ENCODE peak calls at places on chromosomes 3 and 15, in six cellular contexts. A, T, L, M, G and S are unnamed samples.

GRCh38 chr3:190005343-190006113 is 115.2 kb downstream of the P3H2 start:
- DNase-seq in A (no peak), T (no peak), L (no peak), M (no peak), G (no peak), S (no peak)

GRCh38 chr3:33355611-33356010 is 78.4 kb downstream of the FBXL2 start:
- DNase-seq in A (no peak), T (no peak), L (no peak), M (no peak), G (no peak), S (no peak)

GRCh38 chr15:72141171-72142084 is 23.2 kb downstream of the SENP8 start:
- DNase-seq in A (no peak), T (no peak), L (no peak), M (peak), G (no peak), S (no peak)

GRCh38 chr3:127277591-127277990 is 10.3 kb downstream of the PRR20G start:
- DNase-seq in A (no peak), T (no peak), L (no peak), M (no peak), G (no peak), S (no peak)

GRCh38 chr3:170741756-170742530 is 128.1 kb downstream of the RPL22L1 start:
- DNase-seq in A (no peak), T (no peak), L (no peak), M (no peak), G (no peak), S (no peak)

GRCh38 chr3:193403307-193403706 is 24.8 kb upstream of the ATP13A5 start:
- DNase-seq in A (no peak), T (no peak), L (no peak), M (no peak), G (no peak), S (no peak)

GRCh38 chr3:19866751-19867347 is 67.2 kb downstream of the EFHB start:
- DNase-seq in A (no peak), T (no peak), L (peak), M (peak), G (peak), S (no peak)

GRCh38 chr15:91268510-91268909 is 168.5 kb downstream of the SV2B start:
- DNase-seq in A (no peak), T (no peak), L (peak), M (no peak), G (peak), S (no peak)

GRCh38 chr15:49918106-49918505 is 200.9 kb downstream of the ATP8B4 start:
- DNase-seq in A (no peak), T (no peak), L (no peak), M (no peak), G (no peak), S (no peak)

GRCh38 chr15:69758810-69759410 is 306.3 kb downstream of the RPLP1 start:
- DNase-seq in A (peak), T (peak), L (no peak), M (peak), G (peak), S (no peak)

GRCh38 chr3:31196881-31197364 is 302.5 kb upstream of the GADL1 start:
- DNase-seq in A (no peak), T (no peak), L (no peak), M (no peak), G (no peak), S (no peak)

GRCh38 chr15:87038404-87038803 is 958.7 kb downstream of the AGBL1 start:
- DNase-seq in A (no peak), T (no peak), L (peak), M (no peak), G (no peak), S (no peak)

GRCh38 chr15:93982226-93982641 is 249.1 kb upstream of the MCTP2 start:
- DNase-seq in A (no peak), T (no peak), L (no peak), M (no peak), G (no peak), S (no peak)

GRCh38 chr3:171986208-171986607 is 53.2 kb upstream of the FNDC3B start:
- DNase-seq in A (no peak), T (no peak), L (no peak), M (no peak), G (no peak), S (no peak)

GRCh38 chr3:187456268-187456667 is 88.1 kb downstream of the RTP4 start:
- DNase-seq in A (no peak), T (no peak), L (no peak), M (no peak), G (no peak), S (no peak)

GRCh38 chr3:115922681-115923347 is 299.5 kb downstream of the GAP43 start:
- DNase-seq in A (no peak), T (no peak), L (peak), M (no peak), G (no peak), S (no peak)

GRCh38 chr3:52041118-52041847 is 15.1 kb downstream of the DUSP7 start:
- DNase-seq in A (no peak), T (no peak), L (no peak), M (no peak), G (no peak), S (no peak)

GRCh38 chr15:101013151-101013550 is 94.0 kb downstream of the LRRK1 start:
- DNase-seq in A (no peak), T (no peak), L (no peak), M (no peak), G (peak), S (no peak)

GRCh38 chr3:116285781-116286180 is 159.5 kb downstream of the LSAMP start:
- DNase-seq in A (no peak), T (no peak), L (no peak), M (no peak), G (no peak), S (no peak)

GRCh38 chr3:50604628-50605588 is 6.7 kb downstream of the CISH start:
- DNase-seq in A (no peak), T (no peak), L (no peak), M (no peak), G (no peak), S (peak)

GRCh38 chr3:185813205-185813604 is 11.6 kb downstream of the IGF2BP2 start:
- DNase-seq in A (no peak), T (no peak), L (no peak), M (no peak), G (no peak), S (no peak)

GRCh38 chr3:151330899-151331298 is 1.6 kb upstream of the P2RY13 start:
- DNase-seq in A (no peak), T (no peak), L (no peak), M (no peak), G (no peak), S (no peak)

GRCh38 chr3:132288357-132288756 is 28.9 kb upstream of the ACP3 start:
- DNase-seq in A (no peak), T (no peak), L (no peak), M (no peak), G (no peak), S (no peak)

GRCh38 chr3:20511863-20512262 is 325.9 kb upstream of the SGO1 start:
- DNase-seq in A (no peak), T (no peak), L (peak), M (no peak), G (no peak), S (no peak)

GRCh38 chr3:10928961-10929471 is 63.5 kb upstream of the SLC6A1 start:
- DNase-seq in A (no peak), T (no peak), L (no peak), M (no peak), G (no peak), S (no peak)

GRCh38 chr3:123667784-123668183 is 82.9 kb upstream of the HACD2 start:
- DNase-seq in A (no peak), T (no peak), L (no peak), M (peak), G (no peak), S (no peak)

GRCh38 chr3:51942603-51943450 is 664 bp downstream of the PARP3 start:
- DNase-seq in A (peak), T (peak), L (no peak), M (peak), G (peak), S (no peak)

GRCh38 chr15:40252438-40253178 is 13.7 kb downstream of the PAK6 start:
- DNase-seq in A (no peak), T (no peak), L (no peak), M (peak), G (no peak), S (no peak)

GRCh38 chr3:171908731-171909130 is 65.6 kb downstream of the TMEM212 start:
- DNase-seq in A (no peak), T (no peak), L (no peak), M (no peak), G (no peak), S (no peak)

GRCh38 chr3:123375014-123375940 is 73.6 kb downstream of the ADCY5 start:
- DNase-seq in A (no peak), T (no peak), L (no peak), M (no peak), G (no peak), S (no peak)

GRCh38 chr15:73751896-73752816 is 995 bp downstream of the INSYN1 start:
- DNase-seq in A (no peak), T (no peak), L (peak), M (no peak), G (no peak), S (no peak)

GRCh38 chr3:150956376-150956775 is 16.2 kb downstream of the CLRN1 start:
- DNase-seq in A (no peak), T (no peak), L (no peak), M (no peak), G (no peak), S (no peak)

GRCh38 chr15:70093481-70094309 is 4.0 kb downstream of the TLE3 start:
- DNase-seq in A (no peak), T (no peak), L (no peak), M (no peak), G (no peak), S (no peak)

GRCh38 chr3:44501971-44502370 is 24.5 kb upstream of the ZNF445 start:
- DNase-seq in A (no peak), T (no peak), L (no peak), M (no peak), G (no peak), S (no peak)

GRCh38 chr3:62233065-62233464 is 140.3 kb downstream of the FEZF2 start:
- DNase-seq in A (no peak), T (no peak), L (peak), M (no peak), G (no peak), S (no peak)